ENCODE peak calls at places on chromosomes 6 and 20, in six cellular contexts. C is Caco-2, O is suprapubic skin, Z is right cardiac atrium, Q is lower lobe of right lung, F is tibial artery. M is an unnamed sample.

GRCh38 chr6:17240803-17241500 is 40.2 kb upstream of the RBM24 start:
- DNase-seq in C (no peak), O (no peak), Z (no peak), Q (no peak), F (no peak), M (no peak)

GRCh38 chr6:170028629-170029345 is 262.1 kb downstream of the DLL1 start:
- DNase-seq in C (no peak), O (peak; percentile 51), Z (no peak), Q (no peak), F (peak; percentile 55), M (peak; percentile 48)

GRCh38 chr6:119459207-119459974 is 109.8 kb upstream of the MAN1A1 start:
- DNase-seq in C (no peak), O (no peak), Z (no peak), Q (no peak), F (no peak), M (no peak)

GRCh38 chr6:9399916-9400315 is 964.6 kb upstream of the SLC35B3 start:
- DNase-seq in C (no peak), O (no peak), Z (no peak), Q (no peak), F (no peak), M (no peak)

GRCh38 chr20:45617591-45617990 is 11.9 kb upstream of the WFDC10A start:
- DNase-seq in C (no peak), O (no peak), Z (no peak), Q (no peak), F (no peak), M (no peak)

GRCh38 chr6:55886185-55886836 is 10.9 kb upstream of the BMP5 start:
- DNase-seq in C (no peak), O (no peak), Z (no peak), Q (no peak), F (no peak), M (no peak)

GRCh38 chr6:87900160-87900698 is 147.4 kb upstream of the SPACA1 start:
- DNase-seq in C (no peak), O (no peak), Z (no peak), Q (no peak), F (no peak), M (no peak)

GRCh38 chr6:140708386-140708785 is 1333.9 kb upstream of the CITED2 start:
- DNase-seq in C (no peak), O (no peak), Z (no peak), Q (no peak), F (no peak), M (no peak)

GRCh38 chr6:68994561-68994960 is 359.5 kb downstream of the ADGRB3 start:
- DNase-seq in C (no peak), O (no peak), Z (no peak), Q (no peak), F (no peak), M (no peak)

GRCh38 chr6:107495196-107495643 is 5.3 kb downstream of the SOBP start:
- DNase-seq in C (no peak), O (no peak), Z (peak; percentile 64), Q (no peak), F (peak; percentile 70), M (no peak)

GRCh38 chr6:165617528-165617927 is 45.5 kb downstream of the PDE10A start:
- DNase-seq in C (no peak), O (no peak), Z (no peak), Q (no peak), F (no peak), M (no peak)

GRCh38 chr6:20340459-20340858 is 61.2 kb upstream of the E2F3 start:
- DNase-seq in C (no peak), O (no peak), Z (no peak), Q (no peak), F (no peak), M (no peak)

GRCh38 chr6:45743028-45743615 is 272.5 kb downstream of the CLIC5 start:
- DNase-seq in C (no peak), O (no peak), Z (no peak), Q (no peak), F (no peak), M (no peak)

GRCh38 chr6:71103150-71103549 is 146.3 kb upstream of the B3GAT2 start:
- DNase-seq in C (no peak), O (no peak), Z (no peak), Q (no peak), F (no peak), M (no peak)

GRCh38 chr6:26345832-26346231 is 19.2 kb upstream of the BTN3A2 start:
- DNase-seq in C (no peak), O (no peak), Z (no peak), Q (no peak), F (no peak), M (no peak)

GRCh38 chr6:24583463-24584389 is 62.3 kb downstream of the KIAA0319 start:
- DNase-seq in C (peak; percentile 74), O (peak; percentile 77), Z (peak; percentile 90), Q (peak; percentile 81), F (peak; percentile 74), M (peak; percentile 82)

GRCh38 chr6:72365773-72366172 is 256.1 kb upstream of the KCNQ5 start:
- DNase-seq in C (no peak), O (no peak), Z (no peak), Q (no peak), F (no peak), M (no peak)

GRCh38 chr20:24662756-24663399 is 193.4 kb downstream of the SYNDIG1 start:
- DNase-seq in C (no peak), O (peak; percentile 21), Z (no peak), Q (no peak), F (no peak), M (no peak)

GRCh38 chr6:152368761-152369624 is 268.2 kb downstream of the SYNE1 start:
- DNase-seq in C (no peak), O (peak; percentile 71), Z (peak; percentile 81), Q (no peak), F (no peak), M (peak; percentile 64)

GRCh38 chr6:47532981-47533585 is 55.5 kb downstream of the CD2AP start:
- DNase-seq in C (no peak), O (no peak), Z (no peak), Q (no peak), F (no peak), M (no peak)

GRCh38 chr6:75183099-75183541 is 22.7 kb downstream of the COL12A1 start:
- DNase-seq in C (peak; percentile 81), O (no peak), Z (no peak), Q (no peak), F (peak; percentile 63), M (no peak)

GRCh38 chr6:3757241-3757641 is 5.7 kb upstream of the PXDC1 start:
- DNase-seq in C (no peak), O (peak; percentile 59), Z (no peak), Q (no peak), F (peak; percentile 64), M (no peak)

GRCh38 chr20:63641792-63642517 is 11.3 kb downstream of the STMN3 start:
- DNase-seq in C (peak; percentile 100), O (peak; percentile 90), Z (peak; percentile 93), Q (peak; percentile 93), F (peak; percentile 91), M (peak; percentile 70)

GRCh38 chr20:3446779-3447178 is 24.0 kb upstream of the ATRN start:
- DNase-seq in C (peak; percentile 15), O (no peak), Z (no peak), Q (no peak), F (no peak), M (no peak)

GRCh38 chr20:51469578-51470520 is 72.7 kb downstream of the NFATC2 start:
- DNase-seq in C (no peak), O (no peak), Z (no peak), Q (no peak), F (no peak), M (no peak)

GRCh38 chr20:54221996-54222890 is 14.4 kb downstream of the PFDN4 start:
- DNase-seq in C (no peak), O (no peak), Z (peak; percentile 58), Q (no peak), F (no peak), M (no peak)

GRCh38 chr6:35392111-35392702 is 49.8 kb downstream of the PPARD start:
- DNase-seq in C (no peak), O (peak; percentile 86), Z (peak; percentile 66), Q (peak; percentile 84), F (no peak), M (no peak)

GRCh38 chr6:35388023-35388422 is 45.7 kb downstream of the PPARD start:
- DNase-seq in C (no peak), O (no peak), Z (no peak), Q (no peak), F (no peak), M (no peak)

GRCh38 chr6:35392773-35393672 is 50.7 kb downstream of the PPARD start:
- DNase-seq in C (no peak), O (no peak), Z (no peak), Q (no peak), F (no peak), M (no peak)

GRCh38 chr6:35388772-35389352 is 46.5 kb downstream of the PPARD start:
- DNase-seq in C (no peak), O (no peak), Z (no peak), Q (no peak), F (no peak), M (no peak)

DNA sequence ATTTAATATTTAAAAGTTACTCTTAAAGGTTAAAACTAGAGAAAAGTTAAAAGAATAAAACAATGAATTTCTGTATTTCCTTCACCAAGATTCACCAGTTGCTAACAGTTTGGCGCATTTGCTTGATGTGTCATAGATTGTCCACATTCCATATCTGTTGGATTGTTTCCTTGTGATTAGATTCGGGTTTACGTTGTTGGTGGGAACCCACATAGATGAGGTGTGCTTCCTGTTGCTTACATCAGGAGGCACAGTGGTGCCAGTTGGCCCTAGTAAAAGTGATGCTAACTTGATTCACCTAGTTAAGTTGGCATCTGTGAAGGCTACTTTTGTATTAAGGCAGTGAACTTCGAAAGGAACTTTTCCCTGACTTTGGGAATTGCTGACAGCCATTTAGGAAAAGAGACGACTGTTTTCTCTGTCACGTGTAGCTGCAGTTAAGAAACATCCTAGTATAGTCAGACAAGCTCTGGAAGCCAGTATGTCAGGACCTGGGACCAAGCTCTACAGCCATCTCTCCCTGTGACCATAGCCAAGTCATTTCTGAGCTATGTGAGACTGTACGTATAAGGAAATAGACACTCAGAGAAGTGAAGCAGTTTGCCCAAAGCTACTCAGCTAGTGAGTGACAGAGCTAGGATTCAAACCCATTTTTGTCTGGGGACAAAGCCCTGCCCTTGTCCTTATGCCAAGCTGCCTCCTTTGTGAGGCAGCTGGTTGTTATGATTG is 49.0 kb downstream of the PPARD start:
- DNase-seq in C (no peak), O (no peak), Z (no peak), Q (no peak), F (no peak), M (no peak)
- H3K4me1 ChIP-seq in C (no peaks in the 10 kb centered on the region), O (peaks cover 34% of the 10 kb centered on the region), Z (peaks cover 14% of the 10 kb centered on the region), Q (peaks cover 34% of the 10 kb centered on the region), F (peaks cover 7% of the 10 kb centered on the region), M (no peaks in the 10 kb centered on the region)

GRCh38 chr20:37522258-37523011 is 1.4 kb downstream of the NNAT start:
- DNase-seq in C (no peak), O (no peak), Z (peak; percentile 79), Q (peak; percentile 82), F (no peak), M (no peak)
- H3K4me1 ChIP-seq in C (peaks cover 25% of the 10 kb centered on the region), O (peaks cover 81% of the 10 kb centered on the region), Z (peaks cover 33% of the 10 kb centered on the region), Q (peaks cover 84% of the 10 kb centered on the region), F (peaks cover 56% of the 10 kb centered on the region), M (peaks cover 92% of the 10 kb centered on the region)

GRCh38 chr20:41049451-41049850 is 20.8 kb downstream of the TOP1 start:
- DNase-seq in C (no peak), O (no peak), Z (no peak), Q (no peak), F (no peak), M (no peak)
- H3K4me1 ChIP-seq in C (peaks cover 61% of the 10 kb centered on the region), O (peaks cover 76% of the 10 kb centered on the region), Z (peaks cover 14% of the 10 kb centered on the region), Q (peaks cover 86% of the 10 kb centered on the region), F (peaks cover 83% of the 10 kb centered on the region), M (peaks cover 97% of the 10 kb centered on the region)

GRCh38 chr6:143961868-143962643 is 46.0 kb downstream of the PLAGL1 start:
- DNase-seq in C (no peak), O (no peak), Z (no peak), Q (no peak), F (no peak), M (no peak)
- H3K4me1 ChIP-seq in C (peaks cover 25% of the 10 kb centered on the region), O (peaks cover 26% of the 10 kb centered on the region), Z (peaks cover 9% of the 10 kb centered on the region), Q (peaks cover 30% of the 10 kb centered on the region), F (no peaks in the 10 kb centered on the region), M (no peaks in the 10 kb centered on the region)